ENCODE peak calls at places on chromosomes 6 and 20, in nine cellular contexts. O is activated T-helper 1 cell treated with anti-CD3 and anti-CD28 coated beads, Interleukin-2, amount 50 U/mL, for 16 hours; S is stimulated activated CD8-positive, alpha-beta memory T cell treated with anti-CD3 and anti-CD28 coated beads, Interleukin-12 subunit alpha, Interleukin-12 subunit beta, amount 100 ng/mL, for 4 hours; U is sigmoid colon; M is frontal cortex; Q is colonic mucosa; D is memory B cell; B is substantia nigra; K is COR-L47. W is an unnamed sample.

GRCh38 chr20:61646453-61646852 is 394.4 kb downstream of the CDH4 start:
- DNase-seq in O (no peak), S (no peak), U (no peak), M (no peak), Q (no peak), D (no peak), B (no peak), K (no peak), W (no peak)

GRCh38 chr6:37192669-37193068 is 22.7 kb downstream of the PIM1 start:
- DNase-seq in O (no peak), S (no peak), U (peak; percentile 14), M (no peak), Q (no peak), D (no peak), B (no peak), K (peak; percentile 18), W (no peak)

GRCh38 chr6:44338228-44339122 is 4.0 kb upstream of the SPATS1 start:
- DNase-seq in O (peak; percentile 39), S (peak; percentile 22), U (no peak), M (peak; percentile 55), Q (peak; percentile 68), D (peak; percentile 69), B (peak; percentile 65), K (peak; percentile 59), W (peak; percentile 64)

GRCh38 chr6:44933113-44933512 is 395.0 kb upstream of the RUNX2 start:
- DNase-seq in O (no peak), S (no peak), U (no peak), M (no peak), Q (no peak), D (no peak), B (no peak), K (no peak), W (no peak)

GRCh38 chr20:48722737-48723191 is 105.0 kb downstream of the PREX1 start:
- DNase-seq in O (no peak), S (no peak), U (peak; percentile 63), M (no peak), Q (no peak), D (no peak), B (peak; percentile 11), K (peak; percentile 72), W (peak; percentile 14)

GRCh38 chr6:129859524-129859923 is 1.6 kb downstream of the TMEM244 start:
- DNase-seq in O (no peak), S (no peak), U (no peak), M (no peak), Q (no peak), D (no peak), B (no peak), K (no peak), W (no peak)

GRCh38 chr6:158194487-158195280 is 26.5 kb downstream of the GTF2H5 start:
- DNase-seq in O (no peak), S (no peak), U (no peak), M (no peak), Q (no peak), D (no peak), B (no peak), K (no peak), W (no peak)

GRCh38 chr6:161010418-161010817 is 18.8 kb downstream of the MAP3K4 start:
- DNase-seq in O (no peak), S (no peak), U (no peak), M (no peak), Q (no peak), D (no peak), B (no peak), K (no peak), W (no peak)

GRCh38 chr6:49849121-49849907 is 17.0 kb downstream of the CRISP1 start:
- DNase-seq in O (no peak), S (no peak), U (no peak), M (peak; percentile 15), Q (no peak), D (peak; percentile 0), B (no peak), K (peak; percentile 75), W (peak; percentile 13)

W was measured in naive B cell.